ENCODE peak calls at places on chromosomes 16 and 17, in five cellular contexts. B, U, G, A and O are unnamed samples.

GRCh38 chr17:21042434-21043295 is at the start of gene USP22:
- DNase-seq in B (peak; percentile 92), U (no peak), G (no peak), A (no peak), O (no peak)

GRCh38 chr17:73667184-73667959 is 23.1 kb upstream of the SDK2 start:
- DNase-seq in B (peak; percentile 42), U (no peak), G (no peak), A (no peak), O (no peak)

GRCh38 chr17:8940866-8941471 is 24.5 kb downstream of the PIK3R5 start:
- DNase-seq in B (no peak), U (no peak), G (no peak), A (no peak), O (no peak)

GRCh38 chr17:384622-385194 is 32.1 kb upstream of the RPH3AL start:
- DNase-seq in B (no peak), U (no peak), G (no peak), A (no peak), O (no peak)

GRCh38 chr17:50440172-50440837 is 14.3 kb downstream of the ACSF2 start:
- DNase-seq in B (no peak), U (no peak), G (peak; percentile 67), A (no peak), O (no peak)

GRCh38 chr17:62705781-62706597 is 78.5 kb downstream of the MRC2 start:
- DNase-seq in B (no peak), U (peak; percentile 51), G (no peak), A (no peak), O (no peak)

GRCh38 chr16:67022531-67023214 is 6.3 kb upstream of the CBFB start:
- DNase-seq in B (no peak), U (no peak), G (no peak), A (no peak), O (no peak)

GRCh38 chr17:67531291-67531690 is 154.2 kb downstream of the PITPNC1 start:
- DNase-seq in B (peak; percentile 50), U (no peak), G (no peak), A (no peak), O (no peak)

GRCh38 chr17:68499587-68499986 is 12.6 kb upstream of the PRKAR1A start:
- DNase-seq in B (no peak), U (no peak), G (no peak), A (no peak), O (no peak)

GRCh38 chr17:27840688-27841087 is 40.4 kb upstream of the NOS2 start:
- DNase-seq in B (no peak), U (no peak), G (no peak), A (no peak), O (no peak)

GRCh38 chr17:36188891-36189306 is 7.7 kb downstream of the CCL3L1 start:
- DNase-seq in B (no peak), U (no peak), G (no peak), A (peak; percentile 59), O (no peak)

GRCh38 chr16:4414187-4414909 is 2.0 kb downstream of the CORO7 start:
- DNase-seq in B (no peak), U (no peak), G (no peak), A (peak; percentile 98), O (peak; percentile 8)

GRCh38 chr17:9676742-9677387 is 31.5 kb downstream of the USP43 start:
- DNase-seq in B (no peak), U (no peak), G (peak; percentile 32), A (peak; percentile 9), O (no peak)

GRCh38 chr17:81601525-81602120 is 35.3 kb downstream of the NPLOC4 start:
- DNase-seq in B (peak; percentile 87), U (no peak), G (peak; percentile 62), A (peak; percentile 20), O (peak; percentile 67)

GRCh38 chr17:14156689-14157088 is 80.0 kb downstream of the CDRT15 start:
- DNase-seq in B (no peak), U (no peak), G (peak; percentile 83), A (no peak), O (no peak)

GRCh38 chr17:17750881-17751280 is 69.6 kb downstream of the RAI1 start:
- DNase-seq in B (no peak), U (no peak), G (no peak), A (peak; percentile 47), O (no peak)

GRCh38 chr17:30956764-30957374 is 14.0 kb upstream of the RNF135 start:
- DNase-seq in B (no peak), U (no peak), G (no peak), A (no peak), O (no peak)

GRCh38 chr17:40794466-40794865 is 5.3 kb downstream of the KRT28 start:
- DNase-seq in B (no peak), U (no peak), G (no peak), A (no peak), O (no peak)

GRCh38 chr16:16105646-16106045 is 117.6 kb downstream of the ABCC6 start:
- DNase-seq in B (no peak), U (no peak), G (no peak), A (no peak), O (no peak)

GRCh38 chr17:77129568-77130301 is 11.0 kb upstream of the SEC14L1 start:
- DNase-seq in B (no peak), U (no peak), G (no peak), A (no peak), O (no peak)

GRCh38 chr16:79336437-79337229 is 263.9 kb downstream of the MAF start:
- DNase-seq in B (no peak), U (no peak), G (no peak), A (no peak), O (no peak)

GRCh38 chr17:31550389-31551056 is 159.0 kb downstream of the RAB11FIP4 start:
- DNase-seq in B (no peak), U (no peak), G (no peak), A (no peak), O (no peak)

GRCh38 chr17:31405941-31406371 is 14.5 kb downstream of the RAB11FIP4 start:
- DNase-seq in B (peak; percentile 76), U (no peak), G (no peak), A (no peak), O (no peak)

GRCh38 chr16:718389-718788 is 2.6 kb upstream of the ANTKMT start:
- DNase-seq in B (no peak), U (no peak), G (no peak), A (no peak), O (no peak)

GRCh38 chr17:81294512-81295030 is 536 bp downstream of the SLC38A10 start:
- DNase-seq in B (peak; percentile 74), U (no peak), G (no peak), A (no peak), O (peak; percentile 78)

GRCh38 chr16:23407436-23408125 is 45.4 kb downstream of the COG7 start:
- DNase-seq in B (no peak), U (no peak), G (no peak), A (no peak), O (no peak)

GRCh38 chr16:23410176-23410575 is 42.8 kb downstream of the COG7 start:
- DNase-seq in B (no peak), U (no peak), G (no peak), A (no peak), O (no peak)

GRCh38 chr16:23406546-23407240 is 46.3 kb downstream of the COG7 start:
- DNase-seq in B (no peak), U (no peak), G (no peak), A (no peak), O (no peak)

GRCh38 chr16:23403547-23403946 is 49.4 kb downstream of the COG7 start:
- DNase-seq in B (no peak), U (no peak), G (no peak), A (no peak), O (no peak)

DNA sequence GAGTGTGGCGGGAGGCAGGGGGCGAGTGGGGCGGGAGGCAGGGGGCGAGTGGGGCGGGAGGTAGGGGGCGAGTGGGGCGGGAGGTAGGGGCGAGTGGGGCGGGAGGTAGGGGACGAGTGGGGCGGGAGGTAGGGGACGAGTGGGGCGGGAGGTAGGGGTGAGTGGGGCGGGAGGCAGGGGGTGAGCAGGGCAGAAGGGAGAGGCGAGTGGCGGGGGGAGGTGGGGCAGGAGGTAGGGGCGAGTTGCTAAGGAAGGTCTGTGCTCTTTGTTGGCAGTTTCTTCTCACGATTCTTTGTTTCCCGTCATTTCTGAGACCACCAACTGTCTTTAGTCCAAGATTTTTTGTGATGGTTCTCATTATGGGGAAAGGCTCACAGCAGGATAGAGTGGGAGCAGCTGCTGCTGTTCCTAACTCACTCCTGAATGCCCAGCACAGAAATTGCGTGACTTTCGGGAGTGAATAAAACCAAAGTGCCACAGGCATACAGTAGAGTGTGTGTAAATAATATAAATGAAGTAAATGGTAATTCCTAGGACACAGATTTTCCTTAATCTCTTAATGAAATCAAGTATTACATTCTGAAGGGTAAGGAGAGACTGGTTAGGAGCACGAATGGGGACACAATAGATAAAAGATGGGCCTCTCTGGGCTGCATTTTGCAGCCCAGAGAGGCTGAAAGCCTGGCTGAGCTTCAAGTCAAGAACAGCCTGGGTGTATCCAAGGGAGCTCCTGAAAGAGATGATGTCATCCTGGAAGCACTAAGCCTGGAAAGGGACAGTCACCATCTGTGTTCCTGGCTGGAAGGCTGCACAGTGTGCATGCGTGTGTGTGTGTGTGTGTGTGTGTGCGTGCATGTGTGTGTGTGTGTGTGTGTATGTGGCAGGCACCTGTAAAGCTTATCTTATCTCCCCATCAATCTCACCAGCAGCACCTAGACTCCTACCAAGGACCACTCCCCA is 44.5 kb downstream of the COG7 start:
- DNase-seq in B (peak; percentile 55), U (no peak), G (no peak), A (no peak), O (no peak)
- TF ChIP-seq GABPA in B (no peak), U (no peak), G (no peak), A (no peak), O (no peak)

GRCh38 chr17:2921443-2921842 is 125.2 kb downstream of the RAP1GAP2 start:
- DNase-seq in B (no peak), U (no peak), G (no peak), A (no peak), O (no peak)
- TF ChIP-seq EP300 in B (no peak), U (no peak), G (no peak), A (no peak), O (no peak)

GRCh38 chr16:31676731-31677130 is 149.0 kb downstream of the AHSP start:
- DNase-seq in B (no peak), U (no peak), G (no peak), A (no peak), O (no peak)
- TF ChIP-seq GABPA in B (no peak), U (no peak), G (no peak), A (no peak), O (no peak)

GRCh38 chr16:57873218-57873617 is 70.9 kb upstream of the KIFC3 start:
- DNase-seq in B (no peak), U (peak; percentile 50), G (no peak), A (no peak), O (no peak)

GRCh38 chr16:57870753-57871454 is 68.6 kb upstream of the KIFC3 start:
- DNase-seq in B (no peak), U (no peak), G (no peak), A (no peak), O (no peak)

GRCh38 chr16:57868913-57869520 is 66.7 kb upstream of the KIFC3 start:
- DNase-seq in B (no peak), U (no peak), G (peak; percentile 41), A (no peak), O (no peak)

GRCh38 chr16:57875347-57875746 is 73.1 kb upstream of the KIFC3 start:
- DNase-seq in B (no peak), U (no peak), G (no peak), A (no peak), O (no peak)

GRCh38 chr16:57871457-57871856 is 69.2 kb upstream of the KIFC3 start:
- DNase-seq in B (no peak), U (no peak), G (no peak), A (no peak), O (no peak)
- TF ChIP-seq EP300 in B (no peak), U (no peak), G (no peak), A (no peak), O (no peak)

GRCh38 chr16:86222541-86222940 is 287.8 kb upstream of the FOXF1 start:
- DNase-seq in B (no peak), U (no peak), G (no peak), A (no peak), O (no peak)
- TF ChIP-seq GABPA in B (no peak), U (no peak), G (no peak), A (no peak), O (no peak)